ENCODE peak calls at places on chromosome 12, in nine cellular contexts. T, A, N, D, K, G, X, B and E are unnamed samples.

GRCh38 chr12:28231248-28231647 is 41.0 kb downstream of the CCDC91 start:
- DNase-seq in T (no peak), A (no peak), N (no peak), D (no peak), K (no peak), G (no peak), X (no peak), B (no peak), E (no peak)

GRCh38 chr12:18224745-18225144 is 36.6 kb upstream of the PIK3C2G start:
- DNase-seq in T (peak; percentile 39), A (peak; percentile 35), N (peak; percentile 52), D (no peak), K (no peak), G (no peak), X (peak; percentile 9), B (no peak), E (no peak)

GRCh38 chr12:46354799-46355194 is 17.8 kb downstream of the SLC38A2 start:
- DNase-seq in T (no peak), A (no peak), N (no peak), D (no peak), K (no peak), G (no peak), X (no peak), B (no peak), E (no peak)

GRCh38 chr12:128268348-128268725 is 1.4 kb downstream of the TMEM132C start:
- DNase-seq in T (no peak), A (no peak), N (peak; percentile 17), D (no peak), K (no peak), G (no peak), X (no peak), B (no peak), E (no peak)

GRCh38 chr12:126355346-126355745 is 1290.1 kb downstream of the AACS start:
- DNase-seq in T (no peak), A (no peak), N (no peak), D (no peak), K (no peak), G (no peak), X (no peak), B (no peak), E (no peak)

GRCh38 chr12:124233041-124233836 is 61.7 kb upstream of the RFLNA start:
- DNase-seq in T (no peak), A (no peak), N (no peak), D (no peak), K (no peak), G (no peak), X (peak; percentile 83), B (no peak), E (no peak)

GRCh38 chr12:113960030-113960429 is 6.1 kb downstream of the RBM19 start:
- DNase-seq in T (no peak), A (no peak), N (no peak), D (no peak), K (no peak), G (no peak), X (no peak), B (no peak), E (no peak)

GRCh38 chr12:57529831-57530230 is 7.2 kb downstream of the MBD6 start:
- DNase-seq in T (no peak), A (no peak), N (no peak), D (no peak), K (no peak), G (no peak), X (no peak), B (no peak), E (no peak)

GRCh38 chr12:8065991-8066594 is at the start of gene C3AR1:
- DNase-seq in T (peak; percentile 86), A (peak; percentile 70), N (no peak), D (peak; percentile 33), K (no peak), G (no peak), X (peak; percentile 51), B (peak; percentile 41), E (no peak)

GRCh38 chr12:110262442-110263388 is 18.3 kb upstream of the ATP2A2 start:
- DNase-seq in T (peak; percentile 68), A (no peak), N (no peak), D (no peak), K (no peak), G (no peak), X (no peak), B (no peak), E (no peak)

GRCh38 chr12:104638760-104639319 is 182.1 kb downstream of the CHST11 start:
- DNase-seq in T (no peak), A (no peak), N (no peak), D (no peak), K (no peak), G (no peak), X (no peak), B (no peak), E (no peak)

GRCh38 chr12:104605685-104606084 is 148.9 kb downstream of the CHST11 start:
- DNase-seq in T (peak; percentile 72), A (no peak), N (no peak), D (no peak), K (no peak), G (no peak), X (no peak), B (no peak), E (no peak)

GRCh38 chr12:114655934-114656697 is 27.9 kb downstream of the TBX3 start:
- DNase-seq in T (no peak), A (peak; percentile 80), N (peak; percentile 20), D (no peak), K (no peak), G (no peak), X (no peak), B (no peak), E (no peak)

GRCh38 chr12:106893451-106893850 is 62.3 kb upstream of the TMEM263 start:
- DNase-seq in T (no peak), A (no peak), N (no peak), D (no peak), K (no peak), G (no peak), X (no peak), B (no peak), E (no peak)

GRCh38 chr12:95385646-95386045 is 88.3 kb upstream of the METAP2 start:
- DNase-seq in T (no peak), A (no peak), N (no peak), D (no peak), K (no peak), G (no peak), X (no peak), B (no peak), E (no peak)

GRCh38 chr12:109458771-109459208 is 18.3 kb downstream of the KCTD10 start:
- DNase-seq in T (no peak), A (no peak), N (peak; percentile 25), D (no peak), K (no peak), G (no peak), X (no peak), B (no peak), E (no peak)

GRCh38 chr12:5191803-5192538 is 148.3 kb downstream of the KCNA5 start:
- DNase-seq in T (peak; percentile 10), A (no peak), N (no peak), D (no peak), K (no peak), G (no peak), X (no peak), B (no peak), E (no peak)

GRCh38 chr12:88299567-88300101 is 157.5 kb downstream of the TMTC3 start:
- DNase-seq in T (peak; percentile 29), A (peak; percentile 33), N (no peak), D (no peak), K (no peak), G (no peak), X (peak; percentile 80), B (no peak), E (peak; percentile 58)

GRCh38 chr12:104063712-104064030 is 660 bp upstream of the HCFC2 start:
- DNase-seq in T (no peak), A (peak; percentile 32), N (peak; percentile 15), D (no peak), K (no peak), G (no peak), X (no peak), B (no peak), E (no peak)